ENCODE peak calls at places on chromosomes 7 and 10, in eight cellular contexts. R, I, K, V, T, Y, P and W are unnamed samples.

GRCh38 chr7:131161103-131161502 is 166.6 kb upstream of the MKLN1 start:
- DNase-seq in R (no peak), I (no peak), K (no peak), V (no peak), T (no peak), Y (no peak), P (no peak), W (no peak)

GRCh38 chr10:117131390-117132327 is 6.4 kb downstream of the VAX1 start:
- DNase-seq in R (no peak), I (no peak), K (no peak), V (no peak), T (no peak), Y (no peak), P (no peak), W (no peak)

GRCh38 chr10:5036511-5036910 is 32.9 kb upstream of the AKR1C2 start:
- DNase-seq in R (no peak), I (no peak), K (no peak), V (no peak), T (no peak), Y (no peak), P (no peak), W (no peak)

GRCh38 chr10:125166658-125167057 is 6.3 kb upstream of the CTBP2 start:
- DNase-seq in R (no peak), I (no peak), K (no peak), V (no peak), T (no peak), Y (no peak), P (no peak), W (no peak)

GRCh38 chr10:48364659-48365405 is 58.4 kb downstream of the MAPK8 start:
- DNase-seq in R (no peak), I (peak; percentile 89), K (peak; percentile 36), V (peak; percentile 8), T (no peak), Y (peak; percentile 81), P (no peak), W (no peak)

GRCh38 chr10:100888957-100889356 is 23.8 kb upstream of the SLF2 start:
- DNase-seq in R (no peak), I (no peak), K (no peak), V (no peak), T (peak; percentile 34), Y (peak; percentile 30), P (no peak), W (no peak)

GRCh38 chr7:23332881-23333612 is 33.9 kb downstream of the MALSU1 start:
- DNase-seq in R (no peak), I (peak; percentile 82), K (no peak), V (no peak), T (no peak), Y (peak; percentile 70), P (no peak), W (peak; percentile 46)

GRCh38 chr10:79067241-79068202 is 1.2 kb upstream of the ZMIZ1 start:
- DNase-seq in R (peak; percentile 90), I (peak; percentile 88), K (peak; percentile 81), V (peak; percentile 84), T (peak; percentile 73), Y (peak; percentile 93), P (peak; percentile 33), W (peak; percentile 96)

GRCh38 chr10:109963439-109963838 is 40.1 kb upstream of the XPNPEP1 start:
- DNase-seq in R (no peak), I (no peak), K (no peak), V (no peak), T (no peak), Y (peak; percentile 81), P (no peak), W (no peak)

GRCh38 chr10:114388275-114388674 is 16.0 kb downstream of the AFAP1L2 start:
- DNase-seq in R (no peak), I (no peak), K (no peak), V (no peak), T (no peak), Y (no peak), P (no peak), W (no peak)

GRCh38 chr10:36283827-36284226 is 641.7 kb upstream of the FZD8 start:
- DNase-seq in R (no peak), I (no peak), K (no peak), V (no peak), T (no peak), Y (no peak), P (no peak), W (no peak)

DNA sequence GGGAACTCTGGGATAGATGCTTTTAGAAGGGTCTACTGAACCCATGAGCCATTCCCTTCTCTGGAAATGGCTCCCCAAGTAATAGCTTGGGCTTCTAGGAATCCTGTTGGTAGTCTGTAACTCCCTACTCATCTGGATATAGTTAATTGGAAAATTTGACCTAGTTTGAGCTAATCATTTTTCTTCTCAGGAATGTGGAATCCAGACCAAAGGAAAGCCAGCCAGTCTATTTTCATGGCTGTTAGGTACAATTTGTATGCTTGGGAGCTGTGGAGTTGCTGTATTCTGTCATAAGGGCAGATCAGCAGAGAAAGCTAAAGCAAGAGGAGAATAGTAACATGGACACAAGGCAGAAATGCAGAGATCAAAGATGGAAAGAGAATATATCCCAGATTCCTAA is 71.6 kb upstream of the C1GALT1 start:
- DNase-seq in R (no peak), I (no peak), K (no peak), V (no peak), T (no peak), Y (no peak), P (no peak), W (no peak)
- H3K27ac ChIP-seq in R (no peak overlapping the region), I (no peak overlapping the region), K (no peak overlapping the region), V (no peak overlapping the region), T (no peak overlapping the region), Y (no peak overlapping the region), P (no peak overlapping the region), W (no peak overlapping the region)

GRCh38 chr10:73948947-73949633 is 38.2 kb downstream of the PLAU start:
- DNase-seq in R (no peak), I (no peak), K (no peak), V (no peak), T (no peak), Y (no peak), P (no peak), W (no peak)
- H3K27ac ChIP-seq in R (no peak overlapping the region), I (no peak overlapping the region), K (no peak overlapping the region), V (no peak overlapping the region), T (no peak overlapping the region), Y (no peak overlapping the region), P (no peak overlapping the region), W (no peak overlapping the region)

DNA sequence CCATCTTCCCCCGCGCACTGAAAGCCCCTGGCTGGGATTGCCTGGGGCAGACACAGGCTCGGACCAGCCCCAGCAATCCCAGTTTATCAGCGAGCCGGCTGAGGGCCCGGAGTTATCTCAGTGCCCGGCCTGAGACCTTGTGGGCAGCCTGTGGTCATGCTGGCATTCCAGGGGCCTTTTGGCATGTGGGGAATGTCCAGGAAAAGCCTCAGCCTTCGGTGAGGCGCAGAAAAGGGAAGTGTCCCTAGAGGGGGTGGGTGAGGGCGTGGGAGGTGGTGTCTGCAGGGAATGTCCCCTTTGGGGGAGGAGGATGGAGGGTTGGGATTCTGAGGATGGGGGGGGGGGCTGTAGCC is 167.9 kb upstream of the TNRC18 start:
- DNase-seq in R (no peak), I (peak; percentile 35), K (no peak), V (peak; percentile 60), T (no peak), Y (peak; percentile 62), P (no peak), W (no peak)
- H3K27ac ChIP-seq in R (peak overlapping the region; percentile 87), I (peak overlapping the region; percentile 31), K (no peak overlapping the region), V (peak overlapping the region; percentile 61), T (no peak overlapping the region), Y (no peak overlapping the region), P (no peak overlapping the region), W (no peak overlapping the region)

GRCh38 chr7:67913604-67914003 is 917.0 kb downstream of the TYW1 start:
- DNase-seq in R (no peak), I (no peak), K (no peak), V (no peak), T (no peak), Y (no peak), P (no peak), W (no peak)
- H3K27ac ChIP-seq in R (no peak overlapping the region), I (no peak overlapping the region), K (no peak overlapping the region), V (no peak overlapping the region), T (no peak overlapping the region), Y (no peak overlapping the region), P (no peak overlapping the region), W (no peak overlapping the region)

DNA sequence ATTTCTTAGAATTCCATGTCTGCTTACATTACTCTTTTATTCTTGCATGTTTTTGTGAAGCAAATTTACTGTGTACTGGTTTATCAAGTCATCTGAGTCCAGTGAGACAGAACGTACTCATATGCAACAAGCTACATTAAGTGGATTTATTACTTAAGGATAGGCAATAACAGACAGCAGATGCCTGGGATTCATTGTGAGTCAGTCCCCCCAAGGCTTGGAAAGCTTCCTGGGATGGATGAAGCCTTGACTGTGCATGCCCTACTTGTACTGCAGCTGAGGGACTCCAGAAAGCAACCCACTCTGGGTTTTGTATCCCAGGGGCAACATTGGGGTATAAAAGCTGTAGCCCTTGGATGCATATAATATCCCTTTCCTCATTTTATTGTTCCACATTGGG is 113.4 kb upstream of the RAB18 start:
- DNase-seq in R (no peak), I (no peak), K (no peak), V (no peak), T (no peak), Y (peak; percentile 10), P (no peak), W (no peak)
- H3K27ac ChIP-seq in R (no peak overlapping the region), I (no peak overlapping the region), K (no peak overlapping the region), V (no peak overlapping the region), T (no peak overlapping the region), Y (no peak overlapping the region), P (no peak overlapping the region), W (no peak overlapping the region)

DNA sequence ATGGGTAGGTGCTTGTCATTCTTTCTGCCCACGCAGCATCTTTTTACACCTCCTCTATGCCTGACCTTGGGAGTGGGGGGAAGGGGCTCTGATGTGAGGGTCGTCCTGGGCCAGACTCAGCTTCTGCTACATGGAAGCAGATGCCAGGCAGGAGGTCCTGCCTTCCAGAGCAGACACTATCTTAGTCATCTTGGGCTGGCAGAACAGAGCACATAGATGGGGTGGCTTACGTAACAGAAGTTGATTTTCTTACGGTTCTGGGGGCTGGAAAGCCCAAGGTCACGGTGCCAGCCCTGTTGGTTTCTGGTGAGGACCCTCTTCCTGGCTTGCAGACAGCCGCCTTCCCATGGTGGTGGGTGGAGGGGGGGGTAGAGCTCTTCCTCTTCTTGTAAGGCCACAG is 159.0 kb downstream of the PRKAG2 start:
- DNase-seq in R (no peak), I (no peak), K (no peak), V (no peak), T (no peak), Y (no peak), P (no peak), W (no peak)
- H3K27ac ChIP-seq in R (no peak overlapping the region), I (no peak overlapping the region), K (no peak overlapping the region), V (no peak overlapping the region), T (no peak overlapping the region), Y (no peak overlapping the region), P (no peak overlapping the region), W (peak overlapping the region; percentile 65)

GRCh38 chr10:50603151-50603850 is 20.5 kb downstream of the SGMS1 start:
- DNase-seq in R (no peak), I (no peak), K (no peak), V (no peak), T (no peak), Y (no peak), P (no peak), W (no peak)
- H3K27ac ChIP-seq in R (no peak overlapping the region), I (no peak overlapping the region), K (peak overlapping the region; percentile 19), V (no peak overlapping the region), T (no peak overlapping the region), Y (no peak overlapping the region), P (peak overlapping the region; percentile 48), W (no peak overlapping the region)

DNA sequence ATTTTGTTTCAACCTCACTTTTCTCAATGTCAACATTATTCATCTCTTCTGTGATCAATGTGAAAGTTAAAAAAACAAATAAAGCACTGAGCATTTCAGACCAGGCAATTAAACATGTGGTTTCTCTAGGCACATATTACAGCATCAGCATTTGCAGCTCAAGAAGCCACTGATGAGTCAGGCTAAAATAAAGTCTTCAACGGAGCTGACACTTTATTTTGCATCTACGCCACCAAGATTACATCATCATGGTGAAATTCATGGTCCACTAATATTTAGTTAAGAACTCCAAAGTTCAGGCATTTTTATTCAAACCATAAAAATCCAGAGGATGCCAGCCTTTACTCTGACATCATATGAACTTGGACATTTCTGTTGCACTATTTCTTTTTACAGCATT is 33.0 kb downstream of the MAGI2 start:
- DNase-seq in R (no peak), I (no peak), K (no peak), V (peak; percentile 85), T (no peak), Y (peak; percentile 99), P (no peak), W (no peak)
- H3K27ac ChIP-seq in R (no peak overlapping the region), I (no peak overlapping the region), K (no peak overlapping the region), V (no peak overlapping the region), T (no peak overlapping the region), Y (no peak overlapping the region), P (no peak overlapping the region), W (no peak overlapping the region)